ENCODE peak calls at places on chromosome 5, in eight cellular contexts. X is stomach, Z is ovary, Q is SK-N-SH, U is A549, E is esophagus muscularis mucosa, Y is K562, L is HepG2. H is an unnamed sample.
A peak's percentile ranks its signal among the peaks of the same experiment; 100 is the strongest.

GRCh38 chr5:79563247-79563590 is 49.0 kb upstream of the TENT2 start:
- DNase-seq in Y (no peak), Q (no peak), L (no peak), X (no peak), E (no peak), Z (no peak), U (no peak), H (no peak)

GRCh38 chr5:78009937-78010527 is 233.9 kb upstream of the TBCA start:
- DNase-seq in Q (no peak), L (no peak), Z (no peak), E (no peak), U (no peak), X (no peak), Y (no peak), H (no peak)

GRCh38 chr5:11385901-11386293 is 518.3 kb downstream of the CTNND2 start:
- DNase-seq in U (no peak), E (no peak), Y (no peak), L (no peak), Z (no peak), X (no peak), Q (no peak), H (no peak)

GRCh38 chr5:32520995-32521394 is 64.4 kb upstream of the SUB1 start:
- DNase-seq in L (no peak), Z (no peak), Y (no peak), E (no peak), Q (no peak), U (no peak), X (no peak), H (no peak)

GRCh38 chr5:64100203-64100602 is 65.4 kb upstream of the RNF180 start:
- DNase-seq in Z (no peak), U (no peak), Q (no peak), X (no peak), E (no peak), Y (no peak), L (no peak), H (no peak)

GRCh38 chr5:57495285-57495684 is 12.7 kb upstream of the ACTBL2 start:
- DNase-seq in Z (no peak), Q (no peak), U (no peak), E (no peak), X (no peak), L (no peak), Y (no peak), H (no peak)

GRCh38 chr5:137091473-137091872 is 407.7 kb downstream of the SPOCK1 start:
- DNase-seq in Z (no peak), U (no peak), X (no peak), Q (no peak), E (no peak), L (no peak), Y (no peak), H (no peak)

GRCh38 chr5:109246395-109246794 is 163.4 kb downstream of the PJA2 start:
- DNase-seq in Y (no peak), X (no peak), Q (no peak), Z (no peak), U (no peak), L (no peak), E (no peak), H (no peak)

GRCh38 chr5:89064054-89064453 is 181.1 kb upstream of the MEF2C start:
- DNase-seq in E (no peak), Y (no peak), X (no peak), Z (no peak), U (no peak), Q (no peak), L (no peak), H (no peak)

GRCh38 chr5:39420482-39421145 is 4.2 kb downstream of the DAB2 start:
- DNase-seq in X (peak; percentile 29), E (peak; percentile 94), U (no peak), Y (no peak), Q (no peak), Z (peak; percentile 65), L (no peak), H (peak; percentile 81)

GRCh38 chr5:108003178-108003577 is 332.4 kb upstream of the EFNA5 start:
- DNase-seq in Y (no peak), Q (peak; percentile 12), X (no peak), L (no peak), Z (no peak), U (no peak), E (no peak), H (no peak)

DNA sequence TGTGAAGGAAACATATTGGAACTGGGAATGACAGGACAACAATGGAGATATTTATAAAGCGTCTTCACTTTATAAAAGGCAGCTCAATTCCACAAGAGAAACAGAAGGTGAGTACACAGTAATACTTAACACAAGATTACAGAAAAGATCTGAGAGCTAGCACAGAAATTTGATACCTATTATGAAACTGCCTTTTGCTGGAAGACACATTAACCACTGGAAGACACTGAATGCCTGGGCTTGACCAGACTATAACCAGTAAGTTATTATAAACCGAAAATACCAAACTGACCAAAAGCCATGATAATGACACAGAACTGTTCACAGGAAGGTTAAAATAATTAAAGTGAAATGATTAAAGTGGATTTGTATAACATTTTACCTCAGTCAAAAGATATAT is 195.4 kb downstream of the NR2F1-AS1 start:
- DNase-seq in U (no peak), Z (no peak), E (no peak), L (no peak), Y (no peak), Q (no peak), X (no peak), H (no peak)
- TF ChIP-seq EP300 in U (no peak), Z (no peak), E (no peak), L (no peak), Y (no peak), Q (no peak), X (no peak), H (no peak)

GRCh38 chr5:138725153-138725884 is 27.9 kb upstream of the CTNNA1 start:
- DNase-seq in X (peak; percentile 71), Q (peak; percentile 43), L (peak; percentile 57), E (no peak), Y (peak; percentile 32), Z (no peak), U (no peak), H (peak; percentile 76)
- TF ChIP-seq CTCF in X (no peak), Q (peak; percentile 29), L (peak; percentile 68), E (peak; percentile 24), Y (peak; percentile 37), Z (no peak), U (no peak), H (peak; percentile 41)

GRCh38 chr5:80659111-80659510 is 4.3 kb upstream of the DHFR start:
- DNase-seq in Z (no peak), U (no peak), L (no peak), Y (no peak), Q (no peak), X (no peak), E (no peak), H (no peak)
- TF ChIP-seq EP300 in Z (no peak), U (no peak), L (no peak), Y (no peak), Q (no peak), X (no peak), E (no peak), H (no peak)

GRCh38 chr5:174735498-174736350 is 11.3 kb downstream of the MSX2 start:
- DNase-seq in Y (no peak), U (peak; percentile 76), Z (no peak), E (no peak), Q (peak; percentile 89), X (no peak), L (peak; percentile 5), H (no peak)
- TF ChIP-seq CTCF in Y (peak; percentile 55), U (peak; percentile 86), Z (no peak), E (peak; percentile 36), Q (peak; percentile 70), X (no peak), L (peak; percentile 60), H (no peak)

GRCh38 chr5:172638209-172638768 is 2.8 kb upstream of the NEURL1B start:
- DNase-seq in Y (no peak), E (no peak), U (no peak), Q (no peak), L (no peak), X (no peak), Z (no peak), H (peak; percentile 29)

GRCh38 chr5:172636279-172637050 is 4.6 kb upstream of the NEURL1B start:
- DNase-seq in Q (no peak), U (no peak), X (no peak), E (no peak), Y (no peak), Z (no peak), L (no peak), H (peak; percentile 16)

GRCh38 chr5:172637740-172638139 is 3.3 kb upstream of the NEURL1B start:
- DNase-seq in X (no peak), L (no peak), E (no peak), Z (no peak), U (no peak), Y (no peak), Q (no peak), H (peak; percentile 25)

GRCh38 chr5:172635038-172635437 is 6.0 kb upstream of the NEURL1B start:
- DNase-seq in Z (no peak), U (no peak), L (no peak), E (no peak), Y (no peak), Q (no peak), X (no peak), H (peak; percentile 31)

GRCh38 chr5:172637122-172637580 is 3.9 kb upstream of the NEURL1B start:
- DNase-seq in Y (no peak), Q (no peak), E (no peak), X (no peak), U (no peak), Z (no peak), L (no peak), H (peak; percentile 77)
- TF ChIP-seq EP300 in Y (no peak), Q (no peak), E (no peak), X (no peak), U (no peak), Z (no peak), L (no peak), H (no peak)

DNA sequence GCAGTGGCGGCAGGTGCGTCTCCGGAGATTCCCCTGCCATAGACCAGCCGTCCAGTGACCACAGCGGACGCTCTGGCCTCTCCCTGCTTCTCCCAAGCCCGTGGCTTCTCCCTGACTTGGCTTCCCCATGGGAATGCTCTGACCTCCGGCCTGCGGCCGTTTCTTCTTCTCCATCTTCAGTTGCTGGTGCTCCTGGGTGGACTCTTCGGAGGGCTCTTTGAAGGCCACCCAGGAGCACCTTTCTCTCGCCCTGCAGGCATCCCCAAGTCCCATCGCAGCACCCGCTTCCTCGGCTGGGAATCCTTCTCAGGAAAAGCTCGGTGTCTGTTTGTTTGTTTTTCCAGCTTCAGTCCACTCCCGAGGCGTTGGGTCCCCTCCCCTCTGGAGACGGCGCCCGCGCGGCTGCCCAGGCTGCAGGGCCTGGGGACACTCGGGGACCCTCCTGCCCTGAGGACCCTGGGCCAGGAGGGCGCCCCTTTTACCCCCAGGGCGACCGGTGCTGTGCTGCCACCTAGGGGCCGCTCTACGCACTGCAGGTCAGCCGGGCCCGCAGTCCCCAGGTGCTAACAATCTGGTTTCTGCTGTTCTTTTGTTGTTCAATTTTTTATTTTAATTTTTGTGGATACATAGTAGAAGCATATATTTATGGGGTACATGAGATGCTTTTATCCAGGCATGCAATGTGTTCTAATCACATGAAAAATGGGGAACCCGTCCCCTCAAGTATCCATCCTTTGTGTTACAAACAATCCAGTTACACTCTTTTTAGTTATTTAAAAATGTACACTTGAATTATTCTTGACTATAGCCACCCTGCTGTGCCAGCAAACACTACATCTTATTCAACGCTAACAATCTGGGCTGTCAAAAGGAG is 197.9 kb upstream of the ADAMTS16 start:
- DNase-seq in L (no peak), Z (no peak), U (peak; percentile 28), Q (peak; percentile 87), X (no peak), E (peak; percentile 90), Y (peak; percentile 88), H (no peak)
- TF ChIP-seq CTCF in L (peak; percentile 76), Z (peak; percentile 82), U (peak; percentile 72), Q (peak; percentile 91), X (no peak), E (peak; percentile 77), Y (peak; percentile 80), H (peak; percentile 14)